ENCODE peak calls at places on chromosomes 6 and 20, in six cellular contexts. C, Q, L, D, E and J are unnamed samples. For H3K4me1, the result is how much of the 10 kb centered on the place peaks cover.

GRCh38 chr6:111478064-111478476 is 4.9 kb downstream of the REV3L start:
- DNase-seq in D (no peak), C (peak), E (no peak), L (no peak), Q (no peak), J (no peak)

GRCh38 chr20:41406307-41406706 is 39.7 kb upstream of the EMILIN3 start:
- DNase-seq in D (no peak), C (no peak), Q (no peak), L (no peak), E (no peak), J (no peak)

GRCh38 chr20:63045991-63046390 is 39.2 kb upstream of the BHLHE23 start:
- DNase-seq in Q (peak), C (no peak), D (no peak), L (no peak), E (no peak), J (no peak)

GRCh38 chr6:118889163-118889562 is 4.8 kb upstream of the ASF1A start:
- DNase-seq in L (no peak), Q (no peak), E (no peak), C (no peak), D (no peak), J (no peak)

GRCh38 chr6:33705268-33705885 is 6.1 kb downstream of the UQCC2 start:
- DNase-seq in E (no peak), L (no peak), Q (no peak), D (no peak), C (no peak), J (no peak)

GRCh38 chr6:54892831-54893230 is 46.3 kb downstream of the FAM83B start:
- DNase-seq in L (no peak), C (no peak), D (no peak), Q (no peak), E (no peak), J (no peak)

GRCh38 chr20:18504479-18505060 is 3.2 kb upstream of the SEC23B start:
- DNase-seq in L (peak), C (no peak), D (peak), E (no peak), Q (no peak), J (no peak)

GRCh38 chr6:106799008-106799952 is 169.9 kb downstream of the QRSL1 start:
- DNase-seq in E (no peak), Q (no peak), C (peak), L (no peak), D (no peak), J (no peak)

GRCh38 chr20:56588996-56589395 is 40.1 kb upstream of the TFAP2C start:
- DNase-seq in D (no peak), Q (no peak), E (no peak), C (no peak), L (no peak), J (no peak)

GRCh38 chr6:6881438-6882267 is 226.1 kb upstream of the RREB1 start:
- DNase-seq in D (no peak), C (no peak), L (no peak), E (no peak), Q (no peak), J (no peak)

GRCh38 chr20:25049261-25050060 is 8.5 kb downstream of the ACSS1 start:
- DNase-seq in E (no peak), Q (no peak), C (no peak), L (peak), D (no peak), J (no peak)

GRCh38 chr20:25048519-25048952 is 9.4 kb downstream of the ACSS1 start:
- DNase-seq in C (no peak), D (no peak), Q (no peak), L (peak), E (no peak), J (no peak)

GRCh38 chr20:25050501-25051350 is 7.2 kb downstream of the ACSS1 start:
- DNase-seq in Q (no peak), L (peak), E (no peak), C (no peak), D (no peak), J (no peak)

GRCh38 chr20:25051386-25052155 is 6.4 kb downstream of the ACSS1 start:
- DNase-seq in D (no peak), C (no peak), L (peak), Q (no peak), E (no peak), J (no peak)

DNA sequence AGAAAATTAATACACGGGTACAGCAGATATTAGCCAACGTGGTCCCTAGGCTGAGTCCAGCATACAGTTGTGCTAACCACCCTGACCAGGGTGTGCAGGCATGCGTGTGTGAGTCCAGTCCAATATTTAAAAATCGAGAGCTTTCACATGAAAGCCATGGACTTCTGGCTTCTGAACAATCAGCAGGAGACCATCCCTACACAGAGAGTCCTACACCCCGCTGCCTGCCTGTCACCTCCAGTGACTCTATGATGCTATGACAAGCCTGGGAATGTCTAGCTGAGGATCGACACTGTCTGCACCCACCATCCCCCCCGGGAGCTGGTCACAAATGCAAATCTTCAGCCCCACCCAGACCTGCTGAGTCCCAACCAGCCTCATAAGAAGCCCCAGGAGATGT is 7.9 kb downstream of the ACSS1 start:
- DNase-seq in L (no peak), D (no peak), Q (no peak), C (no peak), E (no peak), J (no peak)
- H3K4me1 ChIP-seq in L (under half), D (half or more), Q (under half), C (half or more), E (under half), J (under half)

GRCh38 chr20:19929749-19930148 is 87.4 kb upstream of the NAA20 start:
- DNase-seq in L (no peak), D (no peak), Q (no peak), E (no peak), C (no peak), J (no peak)

GRCh38 chr20:19928379-19929360 is 88.5 kb upstream of the NAA20 start:
- DNase-seq in L (no peak), E (no peak), C (no peak), D (no peak), Q (peak), J (no peak)

GRCh38 chr20:19923762-19924161 is 93.4 kb upstream of the NAA20 start:
- DNase-seq in D (no peak), L (no peak), E (no peak), Q (no peak), C (no peak), J (no peak)

GRCh38 chr20:19924255-19924654 is 92.9 kb upstream of the NAA20 start:
- DNase-seq in C (no peak), L (no peak), E (no peak), D (no peak), Q (no peak), J (no peak)

DNA sequence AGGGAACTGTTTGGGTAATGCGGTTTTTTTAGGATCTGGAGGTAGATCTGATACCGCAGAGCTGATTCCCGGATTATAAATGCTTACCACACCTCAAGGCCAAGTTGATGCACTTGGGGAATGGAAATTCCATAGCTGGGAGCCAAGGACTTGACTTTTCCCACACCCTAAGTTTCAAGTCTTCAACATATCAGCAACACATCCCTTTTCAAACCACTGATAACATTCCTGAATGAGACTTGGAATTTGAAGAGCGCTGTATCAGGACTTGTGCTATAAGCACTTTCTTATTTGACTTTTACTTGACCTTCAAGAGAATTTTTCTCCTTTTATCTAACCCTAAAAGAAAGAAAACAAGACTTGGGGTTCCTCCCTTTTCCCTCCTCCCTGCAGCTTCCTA is 90.6 kb upstream of the NAA20 start:
- DNase-seq in E (no peak), L (no peak), C (no peak), D (no peak), Q (no peak), J (no peak)
- H3K4me1 ChIP-seq in E (under half), L (under half), C (under half), D (half or more), Q (under half), J (under half)

GRCh38 chr20:44601801-44602204 is 19.4 kb downstream of the PKIG start:
- DNase-seq in D (peak), C (no peak), E (no peak), L (no peak), Q (no peak), J (no peak)

GRCh38 chr20:44600301-44600700 is 17.9 kb downstream of the PKIG start:
- DNase-seq in L (no peak), E (no peak), D (no peak), Q (no peak), C (no peak), J (no peak)

GRCh38 chr20:44606725-44607441 is 24.5 kb downstream of the PKIG start:
- DNase-seq in Q (no peak), E (no peak), D (no peak), C (no peak), L (no peak), J (no peak)

GRCh38 chr20:44600758-44601562 is 18.6 kb downstream of the PKIG start:
- DNase-seq in L (no peak), Q (no peak), C (no peak), E (no peak), D (peak), J (no peak)

DNA sequence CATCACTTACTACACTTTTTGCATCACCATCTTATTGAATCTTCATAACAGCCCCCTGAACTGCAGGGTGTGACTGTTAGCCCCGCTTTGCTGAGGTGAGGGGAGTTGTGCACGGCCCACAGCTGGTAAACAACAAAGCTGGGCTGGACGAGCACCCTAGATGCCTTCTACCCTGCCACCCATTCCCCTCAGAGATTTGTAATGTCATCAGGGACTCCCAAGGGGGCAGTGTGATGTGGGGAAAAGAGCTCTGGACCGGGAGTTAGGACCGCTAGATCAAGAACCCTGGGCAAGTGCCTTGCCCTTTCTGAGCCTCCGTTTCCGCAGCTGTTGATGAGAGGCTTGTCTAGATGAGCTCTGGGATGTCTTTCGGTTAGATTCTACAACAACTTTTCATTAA is 20.9 kb downstream of the PKIG start:
- DNase-seq in C (peak), Q (no peak), L (no peak), D (no peak), E (no peak), J (no peak)
- H3K4me1 ChIP-seq in C (under half), Q (under half), L (under half), D (half or more), E (under half), J (under half)

DNA sequence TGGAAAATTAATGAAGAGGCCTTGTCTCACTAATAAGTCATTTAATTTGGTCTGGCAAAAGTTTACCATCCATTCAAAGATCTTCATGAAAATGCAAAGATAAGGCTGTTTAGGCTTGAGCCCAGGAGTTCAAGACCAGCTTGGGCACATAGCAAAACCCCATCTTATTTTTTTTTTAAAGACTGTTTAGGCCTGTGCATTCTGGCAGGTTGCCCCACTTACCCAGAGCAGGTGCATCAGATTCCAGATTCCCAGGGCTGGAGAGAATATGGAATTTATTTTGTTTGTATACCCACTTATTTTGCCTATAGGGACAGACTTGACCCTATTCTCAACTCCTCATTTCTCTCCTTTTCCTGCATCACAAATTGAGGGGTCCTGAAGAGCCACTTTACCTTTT is 5.7 kb downstream of the FOXO3 start:
- DNase-seq in E (no peak), D (no peak), Q (no peak), C (no peak), L (no peak), J (no peak)
- H3K4me1 ChIP-seq in E (under half), D (half or more), Q (under half), C (half or more), L (under half), J (half or more)

DNA sequence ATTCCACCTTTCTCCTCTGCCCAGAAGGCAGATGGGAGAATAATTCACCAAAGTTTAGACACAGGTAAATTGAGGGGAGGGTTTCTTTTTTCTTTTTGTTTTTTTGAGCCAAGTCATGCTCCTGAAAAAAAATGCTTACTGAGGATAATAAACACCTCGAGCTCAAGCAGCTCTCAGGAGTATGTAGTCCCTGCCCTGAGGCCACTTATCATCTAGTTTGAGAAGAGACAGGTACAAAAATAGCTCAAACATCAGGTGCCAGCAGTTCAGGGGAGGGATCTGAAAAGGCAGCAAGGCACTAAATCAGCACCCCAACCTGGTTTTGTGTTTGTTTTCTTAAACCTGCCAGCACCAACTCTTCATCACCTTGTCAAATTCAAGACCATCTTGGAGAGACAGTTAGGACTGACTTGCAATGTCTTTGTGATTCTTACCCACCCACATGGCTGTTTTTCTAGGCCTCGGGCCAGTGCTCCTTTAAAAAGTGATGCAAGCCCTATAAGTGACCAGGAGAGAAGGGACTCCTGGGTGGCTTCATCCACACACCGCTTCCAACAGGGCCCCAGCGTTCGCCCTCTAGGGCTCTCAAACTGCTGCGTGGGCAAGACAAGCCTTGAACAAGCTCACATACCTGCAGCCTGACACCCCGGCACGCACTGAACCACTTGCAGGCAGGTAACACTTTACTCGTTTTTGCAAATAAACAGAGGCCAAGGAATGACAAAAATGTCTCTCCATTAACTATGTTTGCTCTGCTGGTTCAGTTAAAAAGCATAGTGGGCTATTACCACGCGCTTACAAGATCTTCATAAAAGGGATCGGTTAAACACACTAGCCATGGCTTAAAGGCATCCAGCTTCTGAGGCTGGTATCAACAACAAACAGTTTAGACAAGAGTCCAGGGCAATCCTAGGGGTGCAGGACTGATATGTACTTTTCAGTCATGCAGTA is 13.9 kb downstream of the JAG1 start:
- DNase-seq in L (no peak), D (no peak), E (no peak), C (peak), Q (no peak), J (no peak)
- H3K4me1 ChIP-seq in L (under half), D (half or more), E (under half), C (half or more), Q (under half), J (under half)